ENCODE peak calls at places on chromosomes 4 and X, in eight cellular contexts. K is substantia nigra, P is body of pancreas, J is hepatocyte, C is right atrium auricular region, N is A549, D is cardiac fibroblast, Z is hypothalamus. W is an unnamed sample.

GRCh38 chr4:8101213-8101781 is 57.3 kb downstream of the ABLIM2 start:
- DNase-seq in D (peak), J (peak), C (no peak), K (no peak), P (no peak), N (peak), Z (no peak), W (peak)

GRCh38 chrX:143500751-143501150 is 16.5 kb downstream of the SPANXN3 start:
- DNase-seq in D (no peak), J (no peak), Z (no peak), K (no peak), P (no peak), C (no peak), N (no peak), W (no peak)

GRCh38 chr4:106670911-106671310 is 302.3 kb upstream of the GIMD1 start:
- DNase-seq in C (no peak), N (no peak), D (no peak), J (no peak), K (no peak), P (no peak), Z (no peak), W (peak)

GRCh38 chr4:151415978-151416377 is 7.0 kb downstream of the FHIP1A start:
- DNase-seq in J (no peak), D (peak), Z (no peak), P (no peak), C (no peak), N (no peak), K (no peak), W (peak)

GRCh38 chr4:119833611-119834010 is 205.0 kb upstream of the PDE5A start:
- DNase-seq in P (no peak), Z (no peak), D (peak), N (no peak), K (no peak), C (no peak), J (no peak), W (peak)

GRCh38 chr4:184313058-184313709 is 95.5 kb upstream of the ENPP6 start:
- DNase-seq in P (no peak), N (no peak), Z (no peak), J (no peak), D (no peak), C (peak), K (no peak), W (no peak)

GRCh38 chr4:123643691-123644090 is 247.1 kb downstream of the SPRY1 start:
- DNase-seq in Z (no peak), K (no peak), J (no peak), D (no peak), C (no peak), P (no peak), N (no peak), W (no peak)

GRCh38 chrX:12967711-12968465 is 7.0 kb upstream of the TMSB4X start:
- DNase-seq in D (no peak), K (no peak), C (no peak), P (no peak), Z (no peak), J (no peak), N (no peak), W (no peak)

GRCh38 chr4:25913056-25913850 is 767 bp upstream of the SMIM20 start:
- DNase-seq in Z (no peak), P (peak), D (no peak), K (no peak), N (no peak), J (no peak), C (peak), W (peak)